ENCODE peak calls at places on chromosomes 6 and 20, in eight cellular contexts. B, W, O, I, K, Q, G and Y are unnamed samples.

GRCh38 chr20:33693741-33694645 is 7.8 kb upstream of the E2F1 start:
- DNase-seq in O (no peak), B (peak), K (no peak), W (no peak), Q (no peak), G (no peak), I (no peak), Y (peak)

GRCh38 chr20:5061209-5061608 is 58.5 kb downstream of the PCNA start:
- DNase-seq in O (peak), I (no peak), Q (no peak), G (no peak), W (no peak), K (no peak), B (no peak), Y (no peak)

GRCh38 chr6:10413850-10414765 is 766 bp downstream of the TFAP2A start:
- DNase-seq in I (no peak), K (no peak), G (no peak), O (no peak), B (no peak), W (no peak), Q (no peak), Y (no peak)

GRCh38 chr6:18742406-18742805 is 355.3 kb downstream of the RNF144B start:
- DNase-seq in Q (no peak), K (no peak), I (peak), O (peak), G (no peak), B (no peak), W (no peak), Y (peak)

GRCh38 chr20:22794200-22794599 is 209.8 kb upstream of the FOXA2 start:
- DNase-seq in B (no peak), G (no peak), K (no peak), I (no peak), W (no peak), Q (no peak), O (peak), Y (no peak)

GRCh38 chr20:7930386-7930785 is 9.9 kb downstream of the HAO1 start:
- DNase-seq in Q (no peak), O (no peak), I (no peak), K (no peak), G (no peak), W (no peak), B (no peak), Y (peak)

GRCh38 chr6:113375950-113376846 is 480.9 kb upstream of the MARCKS start:
- DNase-seq in G (no peak), Q (no peak), K (no peak), B (no peak), W (no peak), O (peak), I (peak), Y (peak)

GRCh38 chr6:73800997-73801396 is 105.0 kb downstream of the CD109 start:
- DNase-seq in O (no peak), G (no peak), W (no peak), Q (no peak), B (peak), I (no peak), K (no peak), Y (peak)

GRCh38 chr6:169849396-169849795 is 98.0 kb downstream of the ERMARD start:
- DNase-seq in W (no peak), G (no peak), I (no peak), Q (peak), O (no peak), K (no peak), B (peak), Y (no peak)

GRCh38 chr20:50655325-50655880 is 35.9 kb downstream of the RIPOR3 start:
- DNase-seq in O (peak), Q (no peak), K (no peak), W (no peak), I (no peak), G (no peak), B (peak), Y (peak)

GRCh38 chr20:57124346-57124745 is 142.1 kb downstream of the BMP7 start:
- DNase-seq in I (no peak), K (no peak), O (no peak), B (no peak), W (no peak), Q (no peak), G (no peak), Y (no peak)

GRCh38 chr6:5992551-5993225 is 14.0 kb downstream of the NRN1 start:
- DNase-seq in K (no peak), W (no peak), Q (no peak), B (no peak), I (no peak), O (no peak), G (no peak), Y (no peak)

GRCh38 chr20:62772618-62772993 is 23.7 kb upstream of the MRGBP start:
- DNase-seq in B (no peak), I (no peak), W (no peak), G (no peak), Q (no peak), K (no peak), O (no peak), Y (no peak)

GRCh38 chr20:62142252-62143117 is 709 bp downstream of the PSMA7 start:
- DNase-seq in W (no peak), I (no peak), B (no peak), G (no peak), K (no peak), Q (no peak), O (no peak), Y (no peak)

GRCh38 chr6:151425561-151425960 is 26.4 kb downstream of the RMND1 start:
- DNase-seq in O (no peak), I (no peak), Q (no peak), W (no peak), K (no peak), B (peak), G (no peak), Y (no peak)

GRCh38 chr20:41482647-41483552 is 116.3 kb upstream of the EMILIN3 start:
- DNase-seq in W (no peak), O (peak), I (peak), B (no peak), G (no peak), K (no peak), Q (no peak), Y (peak)
- TF ChIP-seq CTCF in W (no peak), O (no peak), I (no peak), B (no peak), G (no peak), K (no peak), Q (no peak), Y (no peak)

GRCh38 chr20:36214684-36215256 is 21.5 kb upstream of the AAR2 start:
- DNase-seq in K (no peak), I (no peak), O (no peak), G (no peak), W (peak), B (no peak), Q (no peak), Y (peak)
- TF ChIP-seq CTCF in K (no peak), I (peak), O (peak), G (peak), W (peak), B (peak), Q (peak), Y (peak)

DNA sequence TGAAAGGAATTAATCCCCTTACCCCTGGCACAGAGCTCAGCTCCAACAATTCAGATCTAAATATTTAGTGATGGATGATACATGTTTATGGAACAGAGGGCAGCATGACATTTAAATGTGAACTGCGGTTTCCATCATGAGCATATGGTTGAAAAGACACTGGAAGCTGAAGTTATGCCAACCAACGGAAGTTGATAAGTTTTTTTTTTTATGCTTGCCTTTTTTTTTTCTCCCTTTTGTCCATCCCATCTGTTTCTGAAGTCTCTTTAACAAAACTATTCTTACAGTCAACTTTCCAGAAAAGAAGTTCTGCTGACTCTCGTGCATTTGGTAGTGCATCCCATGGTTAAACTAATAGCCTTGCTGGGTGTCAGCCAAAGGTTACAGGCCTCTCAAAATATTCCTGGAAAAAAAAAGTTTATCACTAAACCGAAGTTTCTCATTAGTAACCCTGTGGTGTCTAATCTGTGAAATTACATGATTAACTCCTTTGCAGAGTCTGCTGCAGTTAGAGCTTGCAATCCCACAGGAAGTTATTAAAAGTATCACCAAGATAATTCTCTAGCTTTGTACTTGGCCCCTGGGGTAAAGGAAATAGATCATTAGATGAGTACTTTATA is 243.8 kb upstream of the TCF21 start:
- DNase-seq in K (no peak), B (peak), O (peak), W (no peak), Q (no peak), I (peak), G (no peak), Y (peak)
- TF ChIP-seq CTCF in K (no peak), B (no peak), O (no peak), W (no peak), Q (no peak), I (no peak), G (no peak), Y (no peak)

DNA sequence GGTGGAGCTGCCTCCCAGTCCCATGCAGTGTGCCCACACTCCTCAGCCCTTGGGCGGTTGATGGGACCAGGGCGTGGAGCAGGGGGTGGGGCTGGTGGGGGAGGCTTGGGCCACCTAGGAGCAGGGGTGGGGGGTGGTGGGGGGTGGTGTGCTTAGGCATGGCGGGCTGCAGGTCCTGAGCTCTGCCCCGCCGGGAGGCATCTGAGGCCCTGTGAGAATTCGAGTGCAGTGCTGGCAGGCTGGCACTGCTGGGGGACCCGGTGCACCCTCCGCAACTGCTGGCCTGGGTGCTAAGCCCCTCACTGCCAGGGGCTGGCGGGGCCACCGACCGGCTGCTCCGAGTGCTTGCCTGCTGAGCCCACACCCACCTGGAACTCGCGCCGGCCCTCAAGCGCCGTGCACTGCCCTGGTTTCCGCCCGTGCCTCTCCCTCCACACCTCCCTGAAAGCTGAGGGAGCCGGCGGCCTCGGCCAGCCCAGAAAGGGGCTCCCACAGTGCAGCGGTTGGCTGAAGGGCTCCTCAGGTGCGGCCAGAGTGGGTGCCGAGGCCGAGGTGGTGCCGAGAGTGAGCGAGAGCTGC is 59.6 kb upstream of the PRL start:
- DNase-seq in K (no peak), I (no peak), W (no peak), G (no peak), Q (no peak), B (no peak), O (no peak), Y (no peak)
- TF ChIP-seq CTCF in K (no peak), I (no peak), W (no peak), G (no peak), Q (no peak), B (no peak), O (no peak), Y (no peak)

GRCh38 chr6:121354764-121355163 is 20.5 kb upstream of the TBC1D32 start:
- DNase-seq in Q (no peak), K (no peak), O (no peak), G (no peak), I (no peak), B (no peak), W (no peak), Y (no peak)
- TF ChIP-seq CTCF in Q (peak), K (no peak), O (peak), G (peak), I (peak), B (peak), W (no peak), Y (peak)